ENCODE peak calls at places on chromosomes 13 and 19, in five cellular contexts. One of them, this sample, is unnamed.

GRCh38 chr13:45108716-45109706 is 11.3 kb upstream of the GTF2F2 start:
- DNase-seq in body of pancreas: no peak
- DNase-seq in tibial nerve: no peak
- DNase-seq in spleen: no peak
- DNase-seq in CD8-positive, alpha-beta T cell: peak; percentile 7
- DNase-seq in this sample: no peak

GRCh38 chr13:98478134-98479129 is 98.5 kb downstream of the STK24 start:
- DNase-seq in spleen: no peak
- DNase-seq in tibial nerve: no peak
- DNase-seq in body of pancreas: no peak
- DNase-seq in CD8-positive, alpha-beta T cell: no peak
- DNase-seq in this sample: no peak

GRCh38 chr13:27269114-27269665 is 1.4 kb upstream of the RASL11A start:
- DNase-seq in body of pancreas: no peak
- DNase-seq in spleen: no peak
- DNase-seq in CD8-positive, alpha-beta T cell: no peak
- DNase-seq in tibial nerve: no peak
- DNase-seq in this sample: no peak

GRCh38 chr13:93776936-93777335 is 550.3 kb downstream of the GPC6 start:
- DNase-seq in CD8-positive, alpha-beta T cell: no peak
- DNase-seq in spleen: no peak
- DNase-seq in tibial nerve: no peak
- DNase-seq in body of pancreas: no peak
- DNase-seq in this sample: no peak

GRCh38 chr19:1445932-1446712 is 3.8 kb upstream of the APC2 start:
- DNase-seq in body of pancreas: no peak
- DNase-seq in spleen: no peak
- DNase-seq in CD8-positive, alpha-beta T cell: no peak
- DNase-seq in tibial nerve: no peak
- DNase-seq in this sample: no peak

GRCh38 chr19:51372649-51373504 is at the start of gene NKG7:
- DNase-seq in body of pancreas: no peak
- DNase-seq in spleen: peak; percentile 80
- DNase-seq in CD8-positive, alpha-beta T cell: peak; percentile 70
- DNase-seq in tibial nerve: no peak
- DNase-seq in this sample: no peak

GRCh38 chr19:16417660-16418596 is 53.8 kb downstream of the EPS15L1 start:
- DNase-seq in CD8-positive, alpha-beta T cell: peak; percentile 75
- DNase-seq in tibial nerve: peak; percentile 72
- DNase-seq in body of pancreas: peak; percentile 51
- DNase-seq in spleen: peak; percentile 94
- DNase-seq in this sample: peak; percentile 15

GRCh38 chr19:44949550-44949949 is 3.7 kb downstream of the APOC2 start:
- DNase-seq in body of pancreas: no peak
- DNase-seq in spleen: no peak
- DNase-seq in tibial nerve: no peak
- DNase-seq in CD8-positive, alpha-beta T cell: no peak
- DNase-seq in this sample: no peak

GRCh38 chr19:40298026-40298425 is 12.9 kb upstream of the AKT2 start:
- DNase-seq in body of pancreas: no peak
- DNase-seq in spleen: no peak
- DNase-seq in CD8-positive, alpha-beta T cell: no peak
- DNase-seq in tibial nerve: no peak
- DNase-seq in this sample: no peak

GRCh38 chr19:39390460-39390758 is 497 bp downstream of the PAF1 start:
- DNase-seq in spleen: no peak
- DNase-seq in body of pancreas: peak; percentile 72
- DNase-seq in CD8-positive, alpha-beta T cell: peak; percentile 84
- DNase-seq in tibial nerve: no peak
- DNase-seq in this sample: no peak

GRCh38 chr19:5193192-5193591 is 147.4 kb downstream of the PTPRS start:
- DNase-seq in tibial nerve: no peak
- DNase-seq in spleen: no peak
- DNase-seq in body of pancreas: no peak
- DNase-seq in CD8-positive, alpha-beta T cell: no peak
- DNase-seq in this sample: no peak

GRCh38 chr19:48696353-48697010 is 711 bp downstream of the FUT2 start:
- DNase-seq in spleen: no peak
- DNase-seq in body of pancreas: peak; percentile 40
- DNase-seq in tibial nerve: no peak
- DNase-seq in CD8-positive, alpha-beta T cell: peak; percentile 20
- DNase-seq in this sample: no peak

GRCh38 chr13:41137951-41138350 is 5.3 kb upstream of the KBTBD6 start:
- DNase-seq in spleen: no peak
- DNase-seq in body of pancreas: no peak
- DNase-seq in tibial nerve: no peak
- DNase-seq in CD8-positive, alpha-beta T cell: no peak
- DNase-seq in this sample: no peak

GRCh38 chr19:56106397-56106849 is 14.7 kb downstream of the ZNF787 start:
- DNase-seq in body of pancreas: no peak
- DNase-seq in CD8-positive, alpha-beta T cell: no peak
- DNase-seq in spleen: peak; percentile 77
- DNase-seq in tibial nerve: no peak
- DNase-seq in this sample: no peak

GRCh38 chr19:29939628-29940027 is 2.4 kb upstream of the URI1 start:
- DNase-seq in tibial nerve: no peak
- DNase-seq in body of pancreas: no peak
- DNase-seq in spleen: no peak
- DNase-seq in CD8-positive, alpha-beta T cell: no peak
- DNase-seq in this sample: no peak

GRCh38 chr19:29936409-29936808 is 5.6 kb upstream of the URI1 start:
- DNase-seq in body of pancreas: no peak
- DNase-seq in spleen: no peak
- DNase-seq in tibial nerve: no peak
- DNase-seq in CD8-positive, alpha-beta T cell: no peak
- DNase-seq in this sample: no peak

GRCh38 chr19:29934257-29934656 is 7.8 kb upstream of the URI1 start:
- DNase-seq in body of pancreas: no peak
- DNase-seq in tibial nerve: no peak
- DNase-seq in CD8-positive, alpha-beta T cell: no peak
- DNase-seq in spleen: no peak
- DNase-seq in this sample: no peak

GRCh38 chr19:29928831-29929230 is 13.2 kb upstream of the URI1 start:
- DNase-seq in body of pancreas: no peak
- DNase-seq in spleen: no peak
- DNase-seq in tibial nerve: no peak
- DNase-seq in CD8-positive, alpha-beta T cell: no peak
- DNase-seq in this sample: no peak

DNA sequence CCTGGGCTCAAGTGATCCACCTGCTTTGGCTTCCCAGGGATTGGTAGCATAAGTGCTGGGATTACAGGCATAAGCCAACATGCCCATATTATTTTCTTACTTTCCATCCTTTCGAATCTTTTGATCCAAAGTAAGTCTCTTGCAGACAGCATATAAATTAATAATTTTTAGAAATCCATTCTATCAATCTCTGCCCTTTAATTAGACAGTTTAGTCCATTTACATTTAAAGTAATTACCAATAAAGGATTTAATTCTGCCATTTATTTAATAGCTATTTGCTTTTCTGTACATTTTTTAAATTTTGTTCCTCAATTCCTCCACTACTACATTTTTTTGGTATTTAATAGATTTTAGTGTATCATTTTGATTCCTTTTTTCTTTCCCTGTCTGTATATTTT is 7.3 kb upstream of the URI1 start:
- DNase-seq in spleen: no peak
- DNase-seq in body of pancreas: no peak
- DNase-seq in CD8-positive, alpha-beta T cell: no peak
- DNase-seq in tibial nerve: no peak
- DNase-seq in this sample: no peak
- H3K9me3 ChIP-seq in spleen: peaks cover 8% of the 10 kb centered on the region
- H3K9me3 ChIP-seq in body of pancreas: no peaks in the 10 kb centered on the region
- H3K9me3 ChIP-seq in CD8-positive, alpha-beta T cell: no peaks in the 10 kb centered on the region
- H3K9me3 ChIP-seq in tibial nerve: no peaks in the 10 kb centered on the region
- H3K9me3 ChIP-seq in this sample: peaks cover 9% of the 10 kb centered on the region

DNA sequence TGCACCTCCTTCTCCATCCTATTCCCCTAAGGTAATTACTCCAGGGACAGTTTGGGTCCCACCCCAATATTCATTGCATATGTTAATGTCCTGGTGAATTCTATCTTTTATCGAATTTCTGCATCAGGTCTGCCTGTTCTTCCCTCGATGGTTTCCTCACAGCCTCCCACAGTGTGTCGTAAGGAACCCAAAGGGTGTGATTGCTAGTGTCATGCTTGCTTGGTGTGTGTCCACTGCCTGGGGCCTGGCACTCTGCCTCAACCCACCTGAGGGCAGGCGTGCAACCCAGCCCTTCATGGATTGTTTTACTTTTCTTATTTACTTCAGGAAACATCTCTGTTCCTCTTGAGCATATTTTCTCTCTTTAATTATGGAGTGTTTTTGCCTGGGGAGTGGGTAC is 60.2 kb upstream of the CYSLTR2 start:
- DNase-seq in CD8-positive, alpha-beta T cell: no peak
- DNase-seq in spleen: no peak
- DNase-seq in body of pancreas: no peak
- DNase-seq in tibial nerve: no peak
- DNase-seq in this sample: no peak
- H3K4me1 ChIP-seq in CD8-positive, alpha-beta T cell: no peaks in the 10 kb centered on the region
- H3K4me1 ChIP-seq in spleen: no peaks in the 10 kb centered on the region
- H3K4me1 ChIP-seq in body of pancreas: peaks cover 39% of the 10 kb centered on the region
- H3K4me1 ChIP-seq in tibial nerve: no peaks in the 10 kb centered on the region
- H3K4me1 ChIP-seq in this sample: no peaks in the 10 kb centered on the region

DNA sequence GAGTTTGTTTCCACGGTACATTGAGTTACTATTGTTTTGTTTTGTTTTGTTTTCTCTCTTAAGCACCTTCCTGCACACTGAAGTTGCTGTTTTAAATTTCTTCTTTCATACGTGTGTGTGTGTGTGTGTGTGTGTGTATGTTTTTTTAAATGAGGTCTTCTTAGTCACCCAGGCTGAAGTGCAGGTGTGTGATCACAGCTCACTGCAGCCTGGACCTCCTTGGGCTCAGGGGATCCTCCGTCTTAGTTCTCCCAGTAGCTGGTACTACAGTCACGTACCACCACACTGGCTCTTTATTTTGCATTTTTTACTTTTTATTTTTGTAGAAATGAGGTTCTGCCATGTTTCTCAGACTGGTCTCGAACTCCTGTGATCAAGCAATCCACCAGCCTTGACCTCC is 20.8 kb upstream of the ZNF429 start:
- DNase-seq in spleen: no peak
- DNase-seq in CD8-positive, alpha-beta T cell: no peak
- DNase-seq in tibial nerve: no peak
- DNase-seq in body of pancreas: no peak
- DNase-seq in this sample: no peak
- H3K9me3 ChIP-seq in spleen: no peaks in the 10 kb centered on the region
- H3K9me3 ChIP-seq in CD8-positive, alpha-beta T cell: no peaks in the 10 kb centered on the region
- H3K9me3 ChIP-seq in tibial nerve: no peaks in the 10 kb centered on the region
- H3K9me3 ChIP-seq in body of pancreas: no peaks in the 10 kb centered on the region
- H3K9me3 ChIP-seq in this sample: no peaks in the 10 kb centered on the region

DNA sequence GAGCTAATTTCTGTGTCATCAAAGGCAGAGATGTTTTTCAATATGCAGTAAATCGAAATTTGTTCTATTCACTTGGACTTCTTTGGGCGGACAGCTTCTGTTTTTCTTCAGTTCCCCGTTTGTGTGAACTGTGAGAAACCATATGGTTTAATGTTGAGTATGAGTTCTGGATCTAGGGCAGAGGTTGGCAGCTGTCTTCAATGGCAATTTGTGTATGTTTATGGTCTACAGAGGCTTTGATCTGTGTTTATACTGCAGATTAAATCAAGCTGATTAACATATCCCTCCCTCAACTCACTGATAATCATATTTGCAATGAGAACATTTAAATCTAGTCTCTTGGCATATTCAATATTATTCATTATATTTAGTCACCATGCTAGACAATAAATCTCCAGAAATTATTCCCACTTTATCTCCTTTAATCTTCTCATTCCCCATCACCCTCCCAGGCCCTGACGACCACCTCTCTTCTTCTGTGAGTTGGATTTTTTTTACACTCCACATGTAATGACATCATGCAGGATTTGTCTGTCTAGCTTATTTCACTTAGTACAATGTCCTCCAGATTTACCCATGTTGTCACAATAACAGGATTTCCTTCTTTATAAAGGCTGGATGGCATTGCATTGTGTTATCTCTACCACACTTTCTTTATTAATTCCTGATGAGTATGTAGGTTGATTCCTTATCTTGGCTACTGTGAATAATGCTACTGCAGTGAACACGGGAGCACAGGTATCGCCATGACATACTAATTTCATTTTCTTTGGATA is 9.0 kb downstream of the ZNF331 start:
- DNase-seq in CD8-positive, alpha-beta T cell: no peak
- DNase-seq in tibial nerve: no peak
- DNase-seq in spleen: no peak
- DNase-seq in body of pancreas: no peak
- DNase-seq in this sample: no peak
- H3K4me1 ChIP-seq in CD8-positive, alpha-beta T cell: no peaks in the 10 kb centered on the region
- H3K4me1 ChIP-seq in tibial nerve: no peaks in the 10 kb centered on the region
- H3K4me1 ChIP-seq in spleen: no peaks in the 10 kb centered on the region
- H3K4me1 ChIP-seq in body of pancreas: peaks cover 4% of the 10 kb centered on the region
- H3K4me1 ChIP-seq in this sample: peaks cover 26% of the 10 kb centered on the region

GRCh38 chr19:34681478-34681877 is 4.0 kb downstream of the ZNF302 start:
- DNase-seq in body of pancreas: no peak
- DNase-seq in CD8-positive, alpha-beta T cell: no peak
- DNase-seq in spleen: no peak
- DNase-seq in tibial nerve: no peak
- DNase-seq in this sample: no peak
- H3K9me3 ChIP-seq in body of pancreas: no peaks in the 10 kb centered on the region
- H3K9me3 ChIP-seq in CD8-positive, alpha-beta T cell: peaks cover 32% of the 10 kb centered on the region
- H3K9me3 ChIP-seq in spleen: peaks cover 65% of the 10 kb centered on the region
- H3K9me3 ChIP-seq in tibial nerve: peaks cover 15% of the 10 kb centered on the region
- H3K9me3 ChIP-seq in this sample: peaks cover 84% of the 10 kb centered on the region

This sample was measured in Panc1.